ENCODE peak calls at places on chromosomes 5 and 9, in six cellular contexts. One of them, this sample, is unnamed.

GRCh38 chr5:133420440-133421301 is 191.7 kb downstream of the FSTL4 start:
- DNase-seq in brain microvascular endothelial cell: no peak
- DNase-seq in WERI-Rb-1: no peak
- DNase-seq in psoas muscle: no peak
- DNase-seq in lung: no peak
- DNase-seq in breast epithelium: peak
- DNase-seq in this sample: no peak

GRCh38 chr9:114888599-114888998 is 41.8 kb downstream of the TNFSF8 start:
- DNase-seq in lung: no peak
- DNase-seq in WERI-Rb-1: no peak
- DNase-seq in brain microvascular endothelial cell: no peak
- DNase-seq in breast epithelium: no peak
- DNase-seq in psoas muscle: no peak
- DNase-seq in this sample: no peak

GRCh38 chr9:114278881-114279570 is 43.9 kb upstream of the ORM1 start:
- DNase-seq in WERI-Rb-1: peak
- DNase-seq in breast epithelium: no peak
- DNase-seq in psoas muscle: peak
- DNase-seq in lung: no peak
- DNase-seq in brain microvascular endothelial cell: peak
- DNase-seq in this sample: no peak

GRCh38 chr9:114276908-114277821 is 45.7 kb upstream of the ORM1 start:
- DNase-seq in WERI-Rb-1: peak
- DNase-seq in lung: no peak
- DNase-seq in psoas muscle: peak
- DNase-seq in brain microvascular endothelial cell: peak
- DNase-seq in breast epithelium: peak
- DNase-seq in this sample: no peak

GRCh38 chr9:98180996-98181395 is 11.4 kb downstream of the CORO2A start:
- DNase-seq in brain microvascular endothelial cell: no peak
- DNase-seq in breast epithelium: no peak
- DNase-seq in psoas muscle: peak
- DNase-seq in WERI-Rb-1: no peak
- DNase-seq in lung: no peak
- DNase-seq in this sample: no peak

GRCh38 chr9:8555767-8556500 is 756.4 kb upstream of the DMAC1 start:
- DNase-seq in psoas muscle: no peak
- DNase-seq in brain microvascular endothelial cell: peak
- DNase-seq in breast epithelium: no peak
- DNase-seq in WERI-Rb-1: no peak
- DNase-seq in lung: no peak
- DNase-seq in this sample: no peak

GRCh38 chr9:131334568-131335105 is 45.1 kb downstream of the PLPP7 start:
- DNase-seq in brain microvascular endothelial cell: no peak
- DNase-seq in psoas muscle: peak
- DNase-seq in lung: no peak
- DNase-seq in WERI-Rb-1: peak
- DNase-seq in breast epithelium: no peak
- DNase-seq in this sample: no peak

GRCh38 chr9:115209601-115210306 is 91.8 kb upstream of the TNC start:
- DNase-seq in brain microvascular endothelial cell: peak
- DNase-seq in WERI-Rb-1: no peak
- DNase-seq in breast epithelium: no peak
- DNase-seq in lung: no peak
- DNase-seq in psoas muscle: no peak
- DNase-seq in this sample: no peak

GRCh38 chr5:172494630-172495505 is 40.5 kb upstream of the SH3PXD2B start:
- DNase-seq in WERI-Rb-1: no peak
- DNase-seq in psoas muscle: no peak
- DNase-seq in lung: no peak
- DNase-seq in brain microvascular endothelial cell: no peak
- DNase-seq in breast epithelium: no peak
- DNase-seq in this sample: no peak

GRCh38 chr5:135262364-135262763 is 136.7 kb downstream of the MACROH2A1 start:
- DNase-seq in psoas muscle: no peak
- DNase-seq in WERI-Rb-1: no peak
- DNase-seq in breast epithelium: no peak
- DNase-seq in brain microvascular endothelial cell: no peak
- DNase-seq in lung: no peak
- DNase-seq in this sample: no peak

GRCh38 chr9:71725590-71726338 is 42.5 kb downstream of the CEMIP2 start:
- DNase-seq in brain microvascular endothelial cell: peak
- DNase-seq in WERI-Rb-1: no peak
- DNase-seq in lung: no peak
- DNase-seq in breast epithelium: no peak
- DNase-seq in psoas muscle: no peak
- DNase-seq in this sample: no peak

GRCh38 chr9:135087489-135087791 is at the start of gene OLFM1:
- DNase-seq in lung: peak
- DNase-seq in brain microvascular endothelial cell: peak
- DNase-seq in psoas muscle: peak
- DNase-seq in WERI-Rb-1: peak
- DNase-seq in breast epithelium: peak
- DNase-seq in this sample: no peak

GRCh38 chr5:138824924-138825863 is 49.9 kb downstream of the LRRTM2 start:
- DNase-seq in psoas muscle: no peak
- DNase-seq in breast epithelium: no peak
- DNase-seq in brain microvascular endothelial cell: peak
- DNase-seq in WERI-Rb-1: no peak
- DNase-seq in lung: no peak
- DNase-seq in this sample: no peak

GRCh38 chr5:96022971-96023370 is 61.3 kb upstream of the ELL2 start:
- DNase-seq in WERI-Rb-1: no peak
- DNase-seq in lung: no peak
- DNase-seq in brain microvascular endothelial cell: no peak
- DNase-seq in psoas muscle: no peak
- DNase-seq in breast epithelium: no peak
- DNase-seq in this sample: no peak

GRCh38 chr9:126112135-126112720 is 214.4 kb upstream of the MVB12B start:
- DNase-seq in breast epithelium: no peak
- DNase-seq in brain microvascular endothelial cell: no peak
- DNase-seq in lung: no peak
- DNase-seq in WERI-Rb-1: no peak
- DNase-seq in psoas muscle: no peak
- DNase-seq in this sample: no peak

GRCh38 chr9:124218438-124219289 is 39.1 kb upstream of the NEK6 start:
- DNase-seq in WERI-Rb-1: no peak
- DNase-seq in lung: peak
- DNase-seq in brain microvascular endothelial cell: peak
- DNase-seq in breast epithelium: peak
- DNase-seq in psoas muscle: peak
- DNase-seq in this sample: no peak

GRCh38 chr9:2809692-2810423 is 34.0 kb downstream of the PUM3 start:
- DNase-seq in WERI-Rb-1: no peak
- DNase-seq in breast epithelium: no peak
- DNase-seq in psoas muscle: no peak
- DNase-seq in lung: no peak
- DNase-seq in brain microvascular endothelial cell: peak
- DNase-seq in this sample: no peak

DNA sequence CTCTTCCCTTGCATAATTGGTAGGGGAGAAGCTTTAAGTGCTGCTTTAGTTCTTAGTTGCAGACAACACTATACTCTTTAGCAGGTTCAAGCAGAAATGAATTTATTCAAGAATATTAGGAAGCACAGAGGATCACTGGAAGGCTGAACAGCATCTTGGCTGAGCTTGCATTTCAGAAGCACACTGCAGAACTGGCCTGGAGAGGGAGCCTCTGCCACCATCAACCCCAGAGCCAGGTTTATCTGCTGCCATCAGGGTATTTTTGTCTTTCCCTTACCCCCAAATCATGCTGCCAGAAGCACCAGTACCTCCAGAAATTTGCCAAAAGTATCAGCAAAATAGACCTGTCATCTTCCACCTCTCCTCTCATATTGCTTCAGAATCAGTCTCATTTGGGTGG is 440.7 kb downstream of the DMAC1 start:
- DNase-seq in psoas muscle: no peak
- DNase-seq in brain microvascular endothelial cell: no peak
- DNase-seq in lung: no peak
- DNase-seq in breast epithelium: no peak
- DNase-seq in WERI-Rb-1: no peak
- DNase-seq in this sample: no peak
- TF ChIP-seq CTCF in psoas muscle: no peak
- TF ChIP-seq CTCF in brain microvascular endothelial cell: peak
- TF ChIP-seq CTCF in lung: no peak
- TF ChIP-seq CTCF in breast epithelium: no peak
- TF ChIP-seq CTCF in WERI-Rb-1: peak
- TF ChIP-seq CTCF in this sample: no peak

GRCh38 chr5:43753069-43753468 is 150.1 kb downstream of the NNT start:
- DNase-seq in breast epithelium: no peak
- DNase-seq in psoas muscle: no peak
- DNase-seq in lung: no peak
- DNase-seq in brain microvascular endothelial cell: no peak
- DNase-seq in WERI-Rb-1: no peak
- DNase-seq in this sample: no peak
- TF ChIP-seq CTCF in breast epithelium: no peak
- TF ChIP-seq CTCF in psoas muscle: no peak
- TF ChIP-seq CTCF in lung: no peak
- TF ChIP-seq CTCF in brain microvascular endothelial cell: no peak
- TF ChIP-seq CTCF in WERI-Rb-1: peak
- TF ChIP-seq CTCF in this sample: no peak

DNA sequence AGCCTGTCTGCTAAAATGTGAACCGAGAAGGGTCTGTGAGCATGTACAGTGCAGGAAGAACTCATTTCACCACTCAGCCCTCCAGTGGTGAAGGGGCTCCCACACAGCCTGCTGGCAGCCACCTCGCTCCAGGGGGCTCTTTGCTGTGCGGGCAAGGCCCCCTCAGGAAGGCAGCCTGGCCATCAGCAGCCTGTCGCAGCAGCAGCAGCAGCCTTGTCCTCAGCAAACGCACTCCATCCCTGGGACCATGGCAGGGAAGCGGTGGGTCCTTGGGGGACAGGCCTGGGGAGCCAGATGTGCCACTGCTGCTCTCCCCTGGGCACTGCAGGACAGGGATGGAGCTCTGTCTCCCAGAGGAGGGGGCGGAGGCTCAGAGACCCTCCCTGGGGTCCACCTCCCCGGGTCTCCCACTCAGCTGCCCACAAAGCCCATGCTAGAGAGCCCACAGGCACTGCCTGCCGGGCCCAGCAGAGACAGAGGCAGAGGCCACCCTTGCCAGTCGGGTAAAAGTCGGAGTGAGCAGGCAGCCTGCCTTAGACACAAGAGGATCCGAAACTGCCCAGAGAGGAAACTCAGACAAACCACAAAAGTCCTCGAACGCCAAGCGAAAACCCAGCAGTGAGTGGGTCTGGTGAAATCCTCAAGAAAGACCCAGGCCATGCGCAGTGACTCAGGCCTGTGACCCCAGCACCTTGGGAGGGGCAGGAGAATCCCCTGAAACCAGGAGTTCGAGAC is 8.0 kb downstream of the BRD3 start:
- DNase-seq in brain microvascular endothelial cell: no peak
- DNase-seq in breast epithelium: peak
- DNase-seq in WERI-Rb-1: no peak
- DNase-seq in lung: no peak
- DNase-seq in psoas muscle: no peak
- DNase-seq in this sample: peak
- TF ChIP-seq CTCF in brain microvascular endothelial cell: peak
- TF ChIP-seq CTCF in breast epithelium: no peak
- TF ChIP-seq CTCF in WERI-Rb-1: no peak
- TF ChIP-seq CTCF in lung: no peak
- TF ChIP-seq CTCF in psoas muscle: no peak
- TF ChIP-seq CTCF in this sample: no peak

GRCh38 chr5:36769129-36769528 is 107.4 kb upstream of the NIPBL start:
- DNase-seq in brain microvascular endothelial cell: no peak
- DNase-seq in psoas muscle: no peak
- DNase-seq in lung: no peak
- DNase-seq in breast epithelium: no peak
- DNase-seq in WERI-Rb-1: no peak
- DNase-seq in this sample: no peak

GRCh38 chr5:36759117-36759516 is 117.5 kb upstream of the NIPBL start:
- DNase-seq in brain microvascular endothelial cell: no peak
- DNase-seq in WERI-Rb-1: no peak
- DNase-seq in breast epithelium: no peak
- DNase-seq in psoas muscle: no peak
- DNase-seq in lung: no peak
- DNase-seq in this sample: no peak

GRCh38 chr5:36768450-36768849 is 108.1 kb upstream of the NIPBL start:
- DNase-seq in breast epithelium: no peak
- DNase-seq in WERI-Rb-1: no peak
- DNase-seq in psoas muscle: no peak
- DNase-seq in lung: no peak
- DNase-seq in brain microvascular endothelial cell: no peak
- DNase-seq in this sample: no peak

GRCh38 chr5:36763454-36763853 is 113.1 kb upstream of the NIPBL start:
- DNase-seq in WERI-Rb-1: no peak
- DNase-seq in brain microvascular endothelial cell: no peak
- DNase-seq in psoas muscle: no peak
- DNase-seq in lung: peak
- DNase-seq in breast epithelium: no peak
- DNase-seq in this sample: no peak
- TF ChIP-seq CTCF in WERI-Rb-1: no peak
- TF ChIP-seq CTCF in brain microvascular endothelial cell: no peak
- TF ChIP-seq CTCF in psoas muscle: no peak
- TF ChIP-seq CTCF in lung: no peak
- TF ChIP-seq CTCF in breast epithelium: no peak
- TF ChIP-seq CTCF in this sample: no peak